ENCODE peak calls at places on chromosome 12, in five cellular contexts. N, S, R, U and L are unnamed samples. For H3K4me1 and H3K36me3, the result is how much of the 10 kb centered on the place peaks cover.

GRCh38 chr12:124384299-124384894 is 89.5 kb downstream of the RFLNA start:
- DNase-seq in N (no peak), S (no peak), R (no peak), U (no peak), L (no peak)

GRCh38 chr12:89230376-89231101 is 121.8 kb downstream of the DUSP6 start:
- DNase-seq in N (no peak), S (no peak), R (peak), U (no peak), L (no peak)

GRCh38 chr12:27859648-27860047 is 79.6 kb upstream of the MANSC4 start:
- DNase-seq in N (no peak), S (no peak), R (no peak), U (no peak), L (no peak)

GRCh38 chr12:110179291-110179690 is 55.1 kb downstream of the IFT81 start:
- DNase-seq in N (no peak), S (no peak), R (peak), U (peak), L (no peak)

GRCh38 chr12:109430244-109430643 is 46.9 kb downstream of the KCTD10 start:
- DNase-seq in N (no peak), S (no peak), R (no peak), U (no peak), L (no peak)

GRCh38 chr12:42958271-42958674 is 368.7 kb upstream of the PRICKLE1 start:
- DNase-seq in N (no peak), S (no peak), R (peak), U (peak), L (no peak)

GRCh38 chr12:54412348-54412747 is 6.7 kb downstream of the ITGA5 start:
- DNase-seq in N (no peak), S (no peak), R (no peak), U (no peak), L (no peak)

GRCh38 chr12:54017027-54017788 is 8.4 kb downstream of the HOXC8 start:
- DNase-seq in N (no peak), S (no peak), R (no peak), U (no peak), L (peak)

GRCh38 chr12:101862245-101862644 is 15.1 kb upstream of the DRAM1 start:
- DNase-seq in N (no peak), S (no peak), R (no peak), U (no peak), L (no peak)

GRCh38 chr12:101863971-101864370 is 13.4 kb upstream of the DRAM1 start:
- DNase-seq in N (no peak), S (no peak), R (no peak), U (no peak), L (no peak)

GRCh38 chr12:101857043-101857558 is 20.3 kb upstream of the DRAM1 start:
- DNase-seq in N (no peak), S (no peak), R (peak), U (peak), L (no peak)

GRCh38 chr12:101856030-101856429 is 21.4 kb upstream of the DRAM1 start:
- DNase-seq in N (no peak), S (no peak), R (no peak), U (no peak), L (no peak)

DNA sequence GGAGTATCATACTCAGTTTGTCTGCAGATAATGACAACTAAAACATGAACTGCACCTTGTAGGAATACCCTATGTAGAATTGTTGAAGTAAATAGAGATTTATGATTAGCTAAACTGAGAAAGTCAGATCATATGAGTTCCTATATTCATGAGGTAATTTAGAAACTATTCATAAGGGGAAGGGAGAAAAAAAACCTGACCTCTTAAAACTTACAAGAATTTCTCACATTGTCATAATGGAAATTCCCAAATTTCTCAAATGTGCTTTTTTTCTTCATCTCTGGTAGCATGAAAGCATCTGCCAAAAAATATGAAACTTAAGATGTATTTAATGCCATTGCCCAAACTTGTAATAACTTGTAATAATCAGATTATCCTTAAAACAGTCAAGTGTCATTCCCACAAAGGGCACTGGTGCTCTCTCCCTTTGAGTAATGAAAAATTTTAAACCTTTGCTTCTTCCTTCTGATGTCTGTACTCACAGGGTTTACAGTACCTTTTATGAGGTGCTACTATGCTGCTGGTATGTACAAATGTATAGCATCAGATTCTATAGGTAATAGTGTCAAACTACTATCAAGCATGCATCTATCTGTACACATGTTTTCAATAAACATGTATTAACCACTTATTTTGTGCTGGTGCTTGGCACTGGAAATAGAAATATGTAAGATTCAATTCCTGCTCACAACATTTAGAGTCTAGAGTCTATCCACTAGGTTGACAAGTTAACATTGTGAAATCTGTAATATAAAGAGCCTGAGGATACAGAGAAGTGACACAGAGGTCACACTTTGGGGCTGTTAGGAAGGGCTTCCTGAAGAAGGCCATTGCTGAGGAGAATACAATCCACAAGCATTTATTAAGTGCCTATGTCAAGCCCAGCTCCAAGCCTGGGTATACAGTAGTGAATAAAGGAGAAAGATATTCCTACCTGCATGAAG is 17.4 kb upstream of the DRAM1 start:
- DNase-seq in N (no peak), S (no peak), R (no peak), U (peak), L (no peak)
- H3K4me1 ChIP-seq in N (under half), S (under half), R (under half), U (under half), L (under half)

GRCh38 chr12:112130461-112130998 is 5.2 kb downstream of the TRAFD1 start:
- DNase-seq in N (peak), S (no peak), R (peak), U (peak), L (no peak)

GRCh38 chr12:112125250-112125999 is at the start of gene TRAFD1:
- DNase-seq in N (peak), S (peak), R (peak), U (peak), L (peak)

GRCh38 chr12:112126000-112126431 is 656 bp downstream of the TRAFD1 start:
- DNase-seq in N (peak), S (no peak), R (no peak), U (no peak), L (no peak)

GRCh38 chr12:112124918-112125249 is 476 bp upstream of the TRAFD1 start:
- DNase-seq in N (no peak), S (no peak), R (no peak), U (no peak), L (no peak)

GRCh38 chr12:112126916-112127315 is 1.6 kb downstream of the TRAFD1 start:
- DNase-seq in N (peak), S (no peak), R (no peak), U (peak), L (no peak)
- H3K4me3 ChIP-seq in N (no peak), S (peak), R (no peak), U (peak), L (no peak)

DNA sequence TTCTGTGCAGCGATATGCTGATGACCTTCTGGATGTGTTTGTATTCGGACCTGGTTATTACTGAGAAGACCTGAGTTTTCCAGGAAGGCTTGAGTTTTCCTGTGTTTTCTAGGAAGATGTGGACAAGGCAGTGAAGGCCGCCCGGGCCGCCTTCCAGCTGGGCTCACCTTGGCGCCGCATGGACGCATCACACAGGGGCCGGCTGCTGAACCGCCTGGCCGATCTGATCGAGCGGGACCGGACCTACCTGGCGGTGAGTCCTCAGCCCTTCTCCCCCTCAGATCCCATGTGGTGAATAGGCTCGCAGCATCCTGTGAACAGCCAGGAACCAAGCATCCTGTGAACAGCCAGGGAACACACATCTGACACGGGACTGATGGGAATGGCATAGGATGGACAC is 16.3 kb downstream of the ALDH2 start:
- DNase-seq in N (no peak), S (no peak), R (no peak), U (no peak), L (no peak)
- H3K36me3 ChIP-seq in N (under half), S (half or more), R (under half), U (half or more), L (under half)

GRCh38 chr12:128820723-128821432 is 2.9 kb downstream of the SLC15A4 start:
- DNase-seq in N (no peak), S (peak), R (no peak), U (no peak), L (no peak)
- H3K4me1 ChIP-seq in N (under half), S (half or more), R (under half), U (under half), L (under half)

GRCh38 chr12:120651821-120652220 is 11.4 kb downstream of the CABP1 start:
- DNase-seq in N (peak), S (peak), R (peak), U (peak), L (no peak)
- H3K4me3 ChIP-seq in N (no peak), S (no peak), R (no peak), U (no peak), L (no peak)

GRCh38 chr12:57603323-57603722 is 1.3 kb upstream of the DTX3 start:
- DNase-seq in N (no peak), S (no peak), R (no peak), U (no peak), L (no peak)
- H3K36me3 ChIP-seq in N (under half), S (half or more), R (under half), U (under half), L (under half)

GRCh38 chr12:946656-947055 is 2.8 kb downstream of the RAD52 start:
- DNase-seq in N (no peak), S (no peak), R (peak), U (peak), L (no peak)

GRCh38 chr12:944201-944600 is 5.3 kb downstream of the RAD52 start:
- DNase-seq in N (no peak), S (no peak), R (no peak), U (no peak), L (no peak)

GRCh38 chr12:943051-943450 is 6.4 kb downstream of the RAD52 start:
- DNase-seq in N (no peak), S (no peak), R (no peak), U (no peak), L (peak)

GRCh38 chr12:948238-948637 is 1.3 kb downstream of the RAD52 start:
- DNase-seq in N (peak), S (no peak), R (no peak), U (no peak), L (no peak)

GRCh38 chr12:946212-946611 is 3.3 kb downstream of the RAD52 start:
- DNase-seq in N (no peak), S (no peak), R (peak), U (peak), L (no peak)
- H3K4me1 ChIP-seq in N (under half), S (under half), R (under half), U (under half), L (under half)

GRCh38 chr12:49340095-49340870 is 3.3 kb upstream of the C1QL4 start:
- DNase-seq in N (no peak), S (no peak), R (no peak), U (no peak), L (no peak)

GRCh38 chr12:49340971-49341776 is 4.2 kb upstream of the C1QL4 start:
- DNase-seq in N (no peak), S (no peak), R (no peak), U (no peak), L (no peak)

GRCh38 chr12:49342066-49342913 is 4.4 kb upstream of the DNAJC22 start:
- DNase-seq in N (peak), S (peak), R (peak), U (peak), L (peak)

GRCh38 chr12:49342914-49343731 is 3.6 kb upstream of the DNAJC22 start:
- DNase-seq in N (no peak), S (no peak), R (no peak), U (no peak), L (no peak)

DNA sequence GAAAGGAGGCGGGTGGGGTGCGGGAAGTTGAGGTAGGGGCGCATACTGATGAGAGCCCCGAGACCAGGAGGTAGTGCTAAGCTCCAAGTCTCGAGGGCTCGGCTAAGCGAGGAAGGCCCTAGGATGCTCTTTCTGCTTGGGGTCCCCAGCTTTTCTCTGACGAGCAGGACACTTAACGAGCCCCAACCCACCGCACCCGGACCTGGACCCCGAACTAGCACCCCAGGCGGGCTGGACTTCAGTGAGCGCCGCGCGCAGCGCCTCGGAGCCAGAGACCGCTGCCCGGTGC is 4.7 kb upstream of the C1QL4 start:
- DNase-seq in N (no peak), S (no peak), R (no peak), U (no peak), L (no peak)
- H3K4me3 ChIP-seq in N (peak), S (peak), R (no peak), U (peak), L (no peak)

GRCh38 chr12:46370380-46370734 is 2.2 kb downstream of the SLC38A2 start:
- DNase-seq in N (no peak), S (no peak), R (peak), U (no peak), L (no peak)

GRCh38 chr12:46368684-46369083 is 3.9 kb downstream of the SLC38A2 start:
- DNase-seq in N (no peak), S (no peak), R (peak), U (no peak), L (no peak)

GRCh38 chr12:46370792-46371717 is 1.5 kb downstream of the SLC38A2 start:
- DNase-seq in N (peak), S (peak), R (peak), U (peak), L (peak)

GRCh38 chr12:46369095-46369473 is 3.5 kb downstream of the SLC38A2 start:
- DNase-seq in N (peak), S (no peak), R (no peak), U (no peak), L (no peak)

DNA sequence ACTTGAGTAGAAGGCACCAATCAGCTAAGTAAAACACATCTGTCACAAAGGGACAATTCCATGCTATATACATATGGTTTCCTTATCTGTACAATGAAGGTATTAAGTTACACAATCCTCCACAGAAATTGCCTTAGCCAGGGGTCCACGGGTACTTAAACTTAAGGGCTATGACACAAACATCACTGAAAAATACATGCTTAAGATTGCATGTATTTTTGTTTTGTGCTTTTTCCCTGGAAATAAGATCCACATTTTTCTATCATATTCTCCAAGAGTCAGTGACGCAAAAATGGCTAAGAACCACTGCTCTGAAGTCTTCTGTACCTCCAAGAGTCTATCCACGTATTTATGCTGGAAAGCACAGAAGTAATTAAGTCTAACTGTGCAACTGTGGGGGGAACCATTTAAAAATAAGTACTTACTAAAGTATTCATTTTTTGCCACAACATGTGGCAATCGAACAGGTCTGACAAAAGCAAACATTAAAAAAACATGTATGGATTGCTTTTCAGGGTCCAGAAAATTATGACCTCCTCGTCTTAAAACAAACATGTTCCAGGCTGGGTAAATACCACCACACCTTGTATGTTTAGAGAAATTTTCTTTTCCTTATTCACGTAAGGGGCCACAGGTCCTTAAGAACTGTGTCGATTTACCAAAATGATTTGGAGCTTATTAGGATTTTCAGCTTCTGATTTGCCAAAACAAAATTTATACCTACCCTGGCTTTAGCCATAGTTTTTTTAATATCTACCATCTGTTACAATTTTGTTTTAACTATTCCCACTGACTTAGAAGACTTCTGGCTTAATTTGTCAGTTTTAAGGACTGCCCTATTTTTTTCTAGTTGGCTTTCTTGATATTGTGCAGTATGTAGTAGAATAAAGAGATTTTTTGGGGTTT is 2.8 kb downstream of the SLC38A2 start:
- DNase-seq in N (peak), S (no peak), R (peak), U (no peak), L (no peak)
- H3K36me3 ChIP-seq in N (under half), S (half or more), R (half or more), U (half or more), L (half or more)

GRCh38 chr12:75480469-75480949 is at the start of gene GLIPR1:
- DNase-seq in N (peak), S (peak), R (peak), U (peak), L (peak)
- H3K4me1 ChIP-seq in N (under half), S (under half), R (under half), U (under half), L (under half)